ENCODE peak calls at places on chromosomes 3 and 15, in four cellular contexts. X, A, G and V are unnamed samples.

GRCh38 chr3:64321747-64322146 is 96.5 kb upstream of the PRICKLE2 start:
- DNase-seq in X (no peak), A (no peak), G (no peak), V (no peak)

GRCh38 chr3:37963635-37964034 is 27.0 kb upstream of the VILL start:
- DNase-seq in X (no peak), A (no peak), G (no peak), V (no peak)

GRCh38 chr3:3825025-3825424 is 25.8 kb downstream of the LRRN1 start:
- DNase-seq in X (no peak), A (no peak), G (no peak), V (no peak)

GRCh38 chr3:63954182-63954581 is 42.0 kb upstream of the SCAANT1 start:
- DNase-seq in X (no peak), A (no peak), G (no peak), V (no peak)

GRCh38 chr15:33068007-33068441 is 126.5 kb downstream of the FMN1 start:
- DNase-seq in X (peak; percentile 65), A (peak; percentile 11), G (no peak), V (peak; percentile 83)

GRCh38 chr3:5095879-5096278 is 26.2 kb upstream of the ARL8B start:
- DNase-seq in X (no peak), A (no peak), G (no peak), V (peak; percentile 63)

GRCh38 chr3:188948658-188949400 is 222.9 kb upstream of the TPRG1 start:
- DNase-seq in X (no peak), A (peak; percentile 52), G (no peak), V (no peak)

GRCh38 chr15:70234256-70234965 is 136.7 kb upstream of the TLE3 start:
- DNase-seq in X (no peak), A (no peak), G (no peak), V (peak; percentile 51)

GRCh38 chr15:77535845-77536244 is 96.9 kb downstream of the LINGO1 start:
- DNase-seq in X (no peak), A (no peak), G (no peak), V (no peak)

GRCh38 chr15:71691700-71692417 is 118.5 kb upstream of the NR2E3 start:
- DNase-seq in X (no peak), A (no peak), G (no peak), V (no peak)

GRCh38 chr3:42070089-42070885 is 20.9 kb upstream of the TRAK1 start:
- DNase-seq in X (no peak), A (no peak), G (no peak), V (peak; percentile 35)
- H3K27me3 ChIP-seq in X (no peaks in the 10 kb centered on the region), A (no peaks in the 10 kb centered on the region), G (no peaks in the 10 kb centered on the region), V (no peaks in the 10 kb centered on the region)

DNA sequence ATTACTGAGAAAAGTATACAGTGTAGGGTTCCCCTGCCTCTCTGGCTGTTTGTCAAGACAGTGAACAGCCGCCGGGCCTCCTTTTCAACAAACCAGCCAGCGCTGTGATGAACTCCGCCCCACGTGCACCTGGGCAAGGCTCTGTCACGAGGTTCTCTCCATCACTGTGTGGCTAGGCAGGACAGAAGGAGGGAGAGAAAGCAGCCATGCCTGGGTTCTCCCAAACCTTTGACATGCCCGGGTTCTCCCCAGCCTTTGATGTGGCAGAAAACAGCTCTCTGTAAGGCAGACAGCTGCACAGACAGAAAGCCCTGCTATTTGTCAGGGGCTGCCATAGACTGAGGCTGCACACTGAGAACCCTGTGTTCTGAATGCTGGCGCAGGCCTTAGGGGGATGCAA is 101.4 kb upstream of the TRPM1 start:
- DNase-seq in X (no peak), A (no peak), G (no peak), V (no peak)
- TF ChIP-seq POLR2AphosphoS5 in X (no peak), A (no peak), G (no peak), V (no peak)

GRCh38 chr3:147354621-147355020 is 51.7 kb downstream of the ZIC4 start:
- DNase-seq in X (no peak), A (no peak), G (no peak), V (no peak)
- H3K27me3 ChIP-seq in X (peaks cover 78% of the 10 kb centered on the region), A (peaks cover 47% of the 10 kb centered on the region), G (peaks cover 15% of the 10 kb centered on the region), V (peaks cover 78% of the 10 kb centered on the region)

GRCh38 chr3:184248454-184249411 is at the start of gene ALG3:
- DNase-seq in X (peak; percentile 85), A (peak; percentile 82), G (peak; percentile 41), V (peak; percentile 88)
- TF ChIP-seq POLR2AphosphoS5 in X (peak; percentile 76), A (peak; percentile 78), G (peak; percentile 84), V (peak; percentile 53)

GRCh38 chr3:194163697-194164096 is 27.7 kb downstream of the HES1 start:
- DNase-seq in X (no peak), A (no peak), G (no peak), V (no peak)
- H3K27me3 ChIP-seq in X (no peaks in the 10 kb centered on the region), A (no peaks in the 10 kb centered on the region), G (peaks cover 3% of the 10 kb centered on the region), V (no peaks in the 10 kb centered on the region)

DNA sequence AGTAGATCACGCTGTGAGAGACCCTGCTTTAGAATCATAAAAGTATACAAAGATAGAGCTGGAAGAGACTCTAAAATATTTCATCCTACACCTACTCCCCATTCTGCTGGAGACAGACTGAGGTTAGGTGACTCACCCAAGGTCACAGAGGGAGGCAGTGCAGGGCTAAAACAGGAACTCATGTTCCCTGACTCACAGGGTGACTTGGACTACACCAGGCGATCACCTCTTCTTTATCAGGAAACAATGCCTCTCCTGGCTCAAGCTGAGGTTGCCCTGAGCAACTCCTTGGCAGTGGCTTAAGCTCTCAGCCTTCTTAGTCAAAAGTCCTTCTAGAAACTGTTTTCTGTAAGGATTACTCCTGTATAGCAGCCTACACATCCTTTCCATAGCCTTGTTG is 26.4 kb upstream of the TNFAIP8L3 start:
- DNase-seq in X (no peak), A (peak; percentile 45), G (no peak), V (no peak)
- TF ChIP-seq POLR2AphosphoS5 in X (no peak), A (no peak), G (no peak), V (no peak)

GRCh38 chr3:150757364-150757763 is 5.6 kb downstream of the SIAH2 start:
- DNase-seq in X (no peak), A (no peak), G (no peak), V (no peak)
- H3K27me3 ChIP-seq in X (no peaks in the 10 kb centered on the region), A (no peaks in the 10 kb centered on the region), G (no peaks in the 10 kb centered on the region), V (no peaks in the 10 kb centered on the region)

GRCh38 chr15:25967120-25967519 is 104.0 kb upstream of the ATP10A start:
- DNase-seq in X (no peak), A (no peak), G (no peak), V (no peak)
- TF ChIP-seq POLR2AphosphoS5 in X (no peak), A (no peak), G (no peak), V (no peak)

DNA sequence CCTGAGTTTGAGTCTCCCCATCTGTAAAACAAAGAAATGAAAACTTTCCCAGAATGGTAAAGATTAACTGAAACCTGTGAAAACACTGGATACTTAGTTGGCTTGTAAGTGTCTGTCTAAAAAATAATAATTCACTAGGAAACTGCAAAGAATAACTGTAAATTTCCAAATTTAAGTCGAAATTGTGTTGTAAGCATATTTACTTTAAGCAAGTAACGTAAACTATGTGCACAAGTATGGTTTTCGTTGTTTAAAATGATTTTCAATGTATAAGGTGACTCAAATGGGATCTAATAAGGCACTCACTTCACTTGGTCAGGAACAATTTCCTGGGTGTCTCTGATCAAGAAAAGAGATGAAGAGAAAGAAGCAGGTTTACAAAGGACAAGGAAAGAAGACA is 8.5 kb upstream of the TARS3 start:
- DNase-seq in X (no peak), A (no peak), G (no peak), V (no peak)
- H3K27me3 ChIP-seq in X (no peaks in the 10 kb centered on the region), A (no peaks in the 10 kb centered on the region), G (no peaks in the 10 kb centered on the region), V (no peaks in the 10 kb centered on the region)